ENCODE peak calls at places on chromosomes 2 and 18, in seven cellular contexts. R, F, T, D, L, X and H are unnamed samples.

GRCh38 chr2:157625311-157625710 is 3.4 kb downstream of the ACVR1C start:
- DNase-seq in R (no peak), D (no peak), F (no peak), X (no peak), L (no peak), T (peak; percentile 22), H (no peak)

GRCh38 chr2:43000242-43001054 is 208.1 kb upstream of the HAAO start:
- DNase-seq in X (peak; percentile 33), L (no peak), D (no peak), F (peak; percentile 48), R (no peak), T (no peak), H (no peak)

GRCh38 chr2:145123606-145124005 is 603.7 kb upstream of the ZEB2 start:
- DNase-seq in T (peak; percentile 58), F (no peak), D (peak; percentile 57), X (peak; percentile 2), L (peak; percentile 33), R (peak; percentile 13), H (peak; percentile 19)

GRCh38 chr2:14148186-14148585 is 484.3 kb upstream of the LRATD1 start:
- DNase-seq in F (no peak), T (peak; percentile 81), R (no peak), D (no peak), L (peak; percentile 0), X (no peak), H (no peak)

GRCh38 chr2:179745615-179746263 is 115.7 kb downstream of the ZNF385B start:
- DNase-seq in T (peak; percentile 44), X (no peak), L (peak; percentile 17), F (no peak), R (no peak), D (no peak), H (no peak)

GRCh38 chr18:5380581-5380980 is 85.1 kb upstream of the ZBTB14 start:
- DNase-seq in R (no peak), T (no peak), X (no peak), D (no peak), F (no peak), L (no peak), H (no peak)

GRCh38 chr2:237194906-237195305 is 109.2 kb downstream of the COPS8 start:
- DNase-seq in T (no peak), F (no peak), L (no peak), D (no peak), X (no peak), R (no peak), H (no peak)

GRCh38 chr18:57915848-57916596 is 112.9 kb upstream of the ATP8B1 start:
- DNase-seq in R (no peak), T (peak; percentile 57), L (peak; percentile 47), X (peak; percentile 24), D (no peak), F (no peak), H (no peak)

GRCh38 chr2:60998628-60999545 is 18.6 kb upstream of the PEX13 start:
- DNase-seq in R (no peak), X (no peak), F (no peak), D (no peak), T (peak; percentile 74), L (peak; percentile 62), H (no peak)

GRCh38 chr2:228339525-228339924 is 158.0 kb upstream of the SPHKAP start:
- DNase-seq in X (no peak), F (no peak), T (no peak), D (no peak), R (no peak), L (no peak), H (no peak)

GRCh38 chr2:168426861-168427260 is 29.2 kb upstream of the CERS6 start:
- DNase-seq in R (no peak), F (no peak), T (no peak), X (no peak), D (no peak), L (no peak), H (no peak)

GRCh38 chr2:44291281-44292248 is 16.3 kb downstream of the SLC3A1 start:
- DNase-seq in X (peak; percentile 94), F (peak; percentile 80), L (peak; percentile 75), R (peak; percentile 75), D (no peak), T (peak; percentile 64), H (peak; percentile 77)

GRCh38 chr18:68721681-68722583 is 7.0 kb upstream of the TMX3 start:
- DNase-seq in T (peak; percentile 34), D (no peak), X (no peak), F (no peak), R (no peak), L (no peak), H (no peak)

GRCh38 chr2:24021122-24021998 is 11.5 kb downstream of the MFSD2B start:
- DNase-seq in R (no peak), X (peak; percentile 10), D (no peak), F (no peak), L (no peak), T (no peak), H (peak; percentile 27)

GRCh38 chr18:70418551-70419311 is 129.9 kb downstream of the SOCS6 start:
- DNase-seq in F (no peak), L (peak; percentile 19), R (no peak), T (peak; percentile 34), D (no peak), X (no peak), H (no peak)

GRCh38 chr2:217863874-217864273 is 138.9 kb downstream of the TNS1 start:
- DNase-seq in T (no peak), L (no peak), D (no peak), X (no peak), R (no peak), F (no peak), H (no peak)

GRCh38 chr2:25711641-25712369 is 38.4 kb upstream of the DTNB start:
- DNase-seq in T (no peak), F (no peak), R (no peak), X (no peak), L (no peak), D (no peak), H (no peak)

GRCh38 chr2:236939271-236939670 is 146.4 kb upstream of the COPS8 start:
- DNase-seq in F (no peak), T (no peak), L (no peak), D (no peak), R (no peak), X (no peak), H (no peak)

DNA sequence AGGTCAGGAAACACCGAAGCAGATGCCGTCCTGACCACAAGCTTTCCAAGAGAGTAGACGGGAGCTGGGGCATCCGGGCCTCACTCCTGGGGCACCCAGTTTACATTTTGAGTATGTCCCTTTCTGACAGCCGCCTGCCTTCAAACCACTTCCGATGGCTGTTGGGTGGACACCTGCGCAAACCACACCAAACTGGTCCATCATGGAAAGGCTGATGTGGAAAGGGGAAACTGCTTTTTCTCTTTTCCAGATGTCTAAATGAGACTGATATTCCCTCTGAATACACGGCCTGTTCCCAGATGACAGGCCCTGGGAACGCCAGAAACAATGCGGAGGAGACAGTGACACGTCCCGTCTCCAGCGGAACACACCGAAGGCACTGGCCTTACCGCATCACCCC is 290.0 kb upstream of the SALL3 start:
- DNase-seq in F (no peak), D (no peak), L (no peak), X (no peak), T (no peak), R (no peak), H (no peak)
- H3K9me3 ChIP-seq in F (no peaks in the 10 kb centered on the region), D (no peaks in the 10 kb centered on the region), L (peaks cover 44% of the 10 kb centered on the region), X (no peaks in the 10 kb centered on the region), T (no peaks in the 10 kb centered on the region), R (no peaks in the 10 kb centered on the region), H (no peaks in the 10 kb centered on the region)

GRCh38 chr18:61308795-61309393 is 24.3 kb upstream of the CDH20 start:
- DNase-seq in D (no peak), X (no peak), T (no peak), R (no peak), F (no peak), L (peak; percentile 1), H (peak; percentile 66)
- H3K9me3 ChIP-seq in D (no peaks in the 10 kb centered on the region), X (no peaks in the 10 kb centered on the region), T (no peaks in the 10 kb centered on the region), R (no peaks in the 10 kb centered on the region), F (no peaks in the 10 kb centered on the region), L (no peaks in the 10 kb centered on the region), H (no peaks in the 10 kb centered on the region)

GRCh38 chr2:89848763-89849162 is 1157.3 kb downstream of the RPIA start:
- DNase-seq in D (no peak), R (no peak), L (no peak), X (no peak), T (no peak), F (no peak), H (no peak)

GRCh38 chr2:89848114-89848513 is 1156.6 kb downstream of the RPIA start:
- DNase-seq in R (no peak), F (no peak), X (no peak), L (no peak), D (no peak), T (no peak), H (no peak)

GRCh38 chr2:89850881-89851582 is 1159.6 kb downstream of the RPIA start:
- DNase-seq in D (no peak), L (no peak), R (no peak), X (no peak), F (no peak), T (no peak), H (no peak)

GRCh38 chr2:89850481-89850880 is 1159.0 kb downstream of the RPIA start:
- DNase-seq in F (no peak), L (no peak), X (no peak), T (no peak), R (no peak), D (no peak), H (no peak)

DNA sequence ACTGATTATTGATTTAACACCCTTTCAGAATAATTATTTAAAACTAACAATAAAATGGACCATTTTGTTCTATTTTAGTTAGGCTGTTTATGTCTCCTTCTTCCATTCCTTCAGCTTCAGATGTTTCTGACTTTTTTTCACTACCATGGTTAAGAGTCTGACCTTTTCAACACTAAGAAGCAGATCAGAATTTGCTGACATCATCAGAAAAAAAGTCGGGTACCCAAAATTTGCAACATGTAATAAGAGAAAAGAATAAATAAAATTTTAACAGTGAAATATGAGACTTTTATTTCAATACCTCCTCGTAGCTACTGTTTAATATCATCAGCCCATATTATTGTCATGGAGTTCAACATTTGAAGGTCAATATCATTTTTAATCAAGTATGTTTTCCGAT is 1158.3 kb downstream of the RPIA start:
- DNase-seq in D (no peak), T (no peak), F (no peak), L (no peak), X (no peak), R (no peak), H (no peak)
- H3K9me3 ChIP-seq in D (no peaks in the 10 kb centered on the region), T (no peaks in the 10 kb centered on the region), F (no peaks in the 10 kb centered on the region), L (peaks cover 21% of the 10 kb centered on the region), X (no peaks in the 10 kb centered on the region), R (no peaks in the 10 kb centered on the region), H (no peaks in the 10 kb centered on the region)

DNA sequence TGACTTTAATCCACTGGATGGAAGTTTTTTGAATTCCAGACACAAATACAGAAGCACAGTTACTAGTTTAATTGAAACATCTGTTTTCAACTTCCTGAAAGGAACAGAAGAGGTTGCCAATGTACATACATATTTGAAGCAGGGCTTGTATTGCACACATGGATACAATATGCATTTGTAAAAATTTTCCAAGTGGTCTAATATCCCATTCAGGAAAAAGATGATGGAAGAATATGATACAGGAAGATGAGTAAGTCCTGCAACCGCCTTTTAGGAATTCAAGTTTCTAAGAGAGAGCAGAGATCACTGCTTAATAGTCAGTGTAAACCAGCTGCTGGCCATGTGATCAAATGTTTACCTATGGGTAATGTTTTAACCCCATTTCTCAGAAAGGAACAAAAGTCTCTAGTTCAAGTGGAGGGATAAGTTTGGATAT is 265.4 kb downstream of the TRIB2 start:
- DNase-seq in X (no peak), T (peak; percentile 17), R (no peak), F (no peak), D (no peak), L (peak; percentile 61), H (no peak)
- H3K9me3 ChIP-seq in X (no peaks in the 10 kb centered on the region), T (no peaks in the 10 kb centered on the region), R (no peaks in the 10 kb centered on the region), F (no peaks in the 10 kb centered on the region), D (no peaks in the 10 kb centered on the region), L (no peaks in the 10 kb centered on the region), H (no peaks in the 10 kb centered on the region)